ENCODE peak calls at places on chromosomes 4 and X, in eight cellular contexts. U, S, J, A, R, V, O and C are unnamed samples.

GRCh38 chr4:2432991-2433530 is 14.3 kb downstream of the CFAP99 start:
- DNase-seq in V (no peak), O (no peak), R (no peak), U (peak), S (peak), A (no peak), J (peak), C (peak)

GRCh38 chr4:151418856-151419255 is 9.9 kb downstream of the FHIP1A start:
- DNase-seq in J (no peak), O (no peak), V (no peak), S (no peak), A (no peak), U (no peak), R (no peak), C (no peak)

GRCh38 chrX:40853816-40854123 is 118.4 kb upstream of the MED14 start:
- DNase-seq in R (no peak), V (no peak), O (no peak), S (no peak), U (no peak), J (no peak), A (no peak), C (no peak)

GRCh38 chr4:158461336-158461735 is 60.3 kb upstream of the RXFP1 start:
- DNase-seq in R (no peak), U (peak), A (no peak), O (no peak), S (no peak), J (no peak), V (no peak), C (no peak)

GRCh38 chr4:138870739-138871633 is 144.6 kb upstream of the NOCT start:
- DNase-seq in J (peak), S (peak), R (peak), U (peak), V (peak), A (peak), O (no peak), C (peak)

GRCh38 chr4:30269850-30270249 is 450.3 kb upstream of the PCDH7 start:
- DNase-seq in U (no peak), J (no peak), S (no peak), A (no peak), V (peak), R (no peak), O (no peak), C (no peak)

GRCh38 chrX:31708116-31708515 is 636.3 kb upstream of the FTHL17 start:
- DNase-seq in U (no peak), A (no peak), O (no peak), J (no peak), S (no peak), V (no peak), R (no peak), C (no peak)

GRCh38 chr4:97270051-97270450 is 873.2 kb downstream of the STPG2 start:
- DNase-seq in V (no peak), U (no peak), R (no peak), S (no peak), A (no peak), J (no peak), O (no peak), C (no peak)

GRCh38 chr4:10461091-10461849 is 4.0 kb upstream of the ZNF518B start:
- DNase-seq in A (no peak), O (peak), U (peak), R (peak), V (peak), J (no peak), S (peak), C (peak)

GRCh38 chrX:38271154-38271716 is 50.6 kb upstream of the SRPX start:
- DNase-seq in S (no peak), R (peak), U (peak), O (no peak), J (no peak), A (no peak), V (no peak), C (no peak)

GRCh38 chr4:61877893-61878292 is 677.8 kb downstream of the ADGRL3 start:
- DNase-seq in S (no peak), J (no peak), U (no peak), R (no peak), V (no peak), O (no peak), A (no peak), C (no peak)

GRCh38 chrX:152945021-152945979 is 47.4 kb downstream of the ZNF185 start:
- DNase-seq in A (no peak), J (no peak), V (no peak), O (no peak), U (no peak), R (no peak), S (no peak), C (no peak)

GRCh38 chr4:124132161-124132560 is 580.4 kb downstream of the ANKRD50 start:
- DNase-seq in R (no peak), V (no peak), U (peak), J (no peak), O (no peak), A (no peak), S (no peak), C (no peak)

GRCh38 chr4:1400191-1400805 is 5.9 kb downstream of the NKX1-1 start:
- DNase-seq in S (no peak), U (no peak), R (peak), O (no peak), J (no peak), A (no peak), V (no peak), C (no peak)

GRCh38 chrX:121579016-121579760 is 531.8 kb downstream of the GLUD2 start:
- DNase-seq in R (peak), A (no peak), U (peak), V (peak), O (no peak), J (no peak), S (no peak), C (peak)

GRCh38 chrX:126770179-126770578 is 49.4 kb upstream of the PRR32 start:
- DNase-seq in R (peak), J (no peak), O (no peak), A (no peak), U (peak), S (no peak), V (peak), C (no peak)

GRCh38 chr4:150315175-150315574 is 236.9 kb downstream of the DCLK2 start:
- DNase-seq in R (no peak), J (no peak), A (no peak), U (no peak), S (no peak), V (no peak), O (no peak), C (no peak)

GRCh38 chr4:86816463-86817107 is 32.6 kb downstream of the SLC10A6 start:
- DNase-seq in A (no peak), U (peak), J (no peak), S (no peak), V (no peak), R (no peak), O (no peak), C (no peak)

GRCh38 chr4:169121920-169122319 is 111.9 kb upstream of the CBR4 start:
- DNase-seq in A (no peak), S (no peak), V (no peak), U (no peak), O (no peak), J (no peak), R (no peak), C (no peak)

GRCh38 chrX:155148724-155149537 is 67.3 kb upstream of the VBP1 start:
- DNase-seq in R (peak), U (peak), V (peak), J (no peak), S (no peak), A (no peak), O (no peak), C (peak)

GRCh38 chr4:98293089-98293887 is 32.1 kb downstream of the RAP1GDS1 start:
- DNase-seq in A (no peak), R (no peak), V (no peak), J (no peak), S (no peak), U (no peak), O (no peak), C (peak)

GRCh38 chr4:156113138-156113537 is 159.5 kb upstream of the CTSO start:
- DNase-seq in V (no peak), S (no peak), J (no peak), U (no peak), O (no peak), A (no peak), R (no peak), C (no peak)

GRCh38 chrX:152925835-152926234 is 28.0 kb downstream of the ZNF185 start:
- DNase-seq in U (no peak), A (no peak), V (no peak), O (no peak), R (no peak), J (no peak), S (no peak), C (no peak)